ENCODE peak calls at places on chromosomes 1 and 21, in ten cellular contexts. U is A549, A is tibial nerve, P is sigmoid colon, M is ovary, O is transverse colon, W is stomach, N is suprapubic skin, L is K562, V is esophagus muscularis mucosa. B is an unnamed sample.

GRCh38 chr1:71304125-71304524 is 223.3 kb upstream of the ZRANB2 start:
- DNase-seq in W (no peak), U (no peak), V (no peak), A (no peak), O (no peak), M (no peak), N (no peak), P (no peak), L (no peak), B (no peak)

GRCh38 chr1:239718997-239719628 is 332.7 kb downstream of the CHRM3 start:
- DNase-seq in A (no peak), N (no peak), P (no peak), W (no peak), O (no peak), M (no peak), L (no peak), V (no peak), U (no peak), B (no peak)

GRCh38 chr1:154405762-154406571 is 824 bp downstream of the IL6R start:
- DNase-seq in M (peak), O (peak), L (peak), V (no peak), U (peak), A (peak), N (peak), P (peak), W (peak), B (no peak)

GRCh38 chr1:88773540-88774150 is 89.6 kb downstream of the PKN2 start:
- DNase-seq in O (peak), L (peak), P (no peak), M (no peak), V (no peak), W (no peak), N (no peak), A (no peak), U (no peak), B (no peak)

GRCh38 chr1:20376880-20377494 is 86.3 kb downstream of the VWA5B1 start:
- DNase-seq in A (no peak), L (peak), V (no peak), N (peak), M (no peak), W (peak), O (peak), U (peak), P (peak), B (no peak)

GRCh38 chr1:224069138-224069537 is 44.8 kb upstream of the FBXO28 start:
- DNase-seq in O (no peak), V (no peak), W (no peak), L (peak), U (no peak), P (no peak), A (no peak), M (no peak), N (no peak), B (no peak)

GRCh38 chr1:92975551-92976232 is 14.4 kb upstream of the DIPK1A start:
- DNase-seq in A (no peak), M (no peak), L (no peak), N (no peak), W (no peak), O (peak), V (no peak), P (no peak), U (no peak), B (peak)

GRCh38 chr1:231165371-231165770 is 3.5 kb downstream of the TRIM67 start:
- DNase-seq in P (no peak), M (no peak), V (no peak), O (no peak), N (no peak), U (no peak), L (no peak), W (no peak), A (no peak), B (no peak)

GRCh38 chr1:15249032-15249601 is 2.1 kb downstream of the FHAD1 start:
- DNase-seq in U (no peak), A (no peak), N (no peak), O (no peak), V (no peak), P (no peak), M (no peak), W (no peak), L (no peak), B (no peak)

GRCh38 chr1:27416387-27417111 is 24.1 kb downstream of the GPR3 start:
- DNase-seq in A (no peak), N (no peak), W (no peak), U (no peak), L (peak), P (no peak), M (no peak), V (no peak), O (peak), B (no peak)

GRCh38 chr1:150972417-150972940 is 2.2 kb downstream of the CERS2 start:
- DNase-seq in O (no peak), N (no peak), V (no peak), P (no peak), U (no peak), W (peak), A (no peak), M (no peak), L (no peak), B (peak)

GRCh38 chr1:19484338-19484792 is 974 bp downstream of the CAPZB start:
- DNase-seq in L (no peak), A (no peak), N (no peak), P (peak), O (no peak), W (no peak), U (no peak), V (no peak), M (no peak), B (peak)

GRCh38 chr1:210233216-210233494 is 559 bp downstream of the SERTAD4 start:
- DNase-seq in L (no peak), O (no peak), U (no peak), W (no peak), P (peak), V (no peak), N (peak), A (no peak), M (peak), B (no peak)

GRCh38 chr1:31476891-31477846 is 64.2 kb downstream of the SERINC2 start:
- DNase-seq in V (no peak), O (no peak), W (no peak), N (no peak), M (no peak), U (no peak), P (no peak), A (no peak), L (no peak), B (peak)

GRCh38 chr1:119341372-119341947 is 27.1 kb upstream of the HAO2 start:
- DNase-seq in W (no peak), P (no peak), A (no peak), U (no peak), M (no peak), O (no peak), N (no peak), V (peak), L (no peak), B (no peak)

GRCh38 chr1:234997201-234998173 is 131.2 kb downstream of the TOMM20 start:
- DNase-seq in W (peak), P (peak), M (peak), V (peak), O (peak), L (no peak), A (peak), N (peak), U (peak), B (peak)

GRCh38 chr1:81756872-81757271 is 43.9 kb upstream of the ADGRL2 start:
- DNase-seq in P (no peak), N (no peak), V (no peak), O (no peak), W (no peak), L (no peak), A (no peak), U (no peak), M (no peak), B (no peak)

GRCh38 chr1:222057162-222057561 is 315.3 kb upstream of the DUSP10 start:
- DNase-seq in W (no peak), V (no peak), A (no peak), P (no peak), L (no peak), N (no peak), U (no peak), O (no peak), M (no peak), B (no peak)

GRCh38 chr1:58251415-58252073 is 295.0 kb downstream of the OMA1 start:
- DNase-seq in W (no peak), P (no peak), V (no peak), M (no peak), L (peak), O (no peak), U (no peak), N (no peak), A (no peak), B (no peak)

GRCh38 chr1:46653405-46653853 is 14.7 kb downstream of the ATPAF1 start:
- DNase-seq in M (no peak), A (no peak), V (no peak), W (no peak), L (no peak), P (no peak), N (no peak), O (no peak), U (no peak), B (no peak)

GRCh38 chr1:199184180-199184579 is 545.3 kb downstream of the PTPRC start:
- DNase-seq in W (no peak), N (no peak), U (no peak), O (no peak), P (no peak), V (no peak), M (no peak), A (no peak), L (no peak), B (no peak)

GRCh38 chr1:42886800-42887199 is 40.4 kb downstream of the ZNF691 start:
- DNase-seq in M (no peak), P (no peak), N (no peak), O (no peak), A (no peak), U (no peak), V (no peak), W (no peak), L (peak), B (peak)

GRCh38 chr1:183586897-183587296 is 3.4 kb downstream of the NCF2 start:
- DNase-seq in M (no peak), V (no peak), U (no peak), W (no peak), P (no peak), O (no peak), L (no peak), N (no peak), A (no peak), B (no peak)

GRCh38 chr1:6923955-6924890 is 139.0 kb downstream of the CAMTA1 start:
- DNase-seq in O (no peak), W (no peak), V (no peak), L (no peak), A (no peak), M (no peak), U (no peak), N (no peak), P (no peak), B (no peak)

GRCh38 chr1:168234846-168235547 is 9.2 kb downstream of the SFT2D2 start:
- DNase-seq in A (no peak), M (no peak), O (no peak), U (peak), N (no peak), V (peak), L (peak), W (no peak), P (no peak), B (no peak)

GRCh38 chr1:44602675-44603610 is 71.3 kb downstream of the TMEM53 start:
- DNase-seq in V (no peak), N (no peak), M (no peak), L (no peak), P (no peak), A (no peak), W (no peak), U (no peak), O (no peak), B (peak)

GRCh38 chr1:164466001-164466421 is 93.0 kb upstream of the PBX1 start:
- DNase-seq in W (no peak), U (no peak), P (no peak), M (no peak), A (no peak), L (no peak), V (no peak), N (no peak), O (no peak), B (no peak)

GRCh38 chr1:8024329-8024728 is 1.8 kb downstream of the ERRFI1 start:
- DNase-seq in V (no peak), U (no peak), A (no peak), M (no peak), W (no peak), P (no peak), N (no peak), L (no peak), O (no peak), B (no peak)

GRCh38 chr1:219731771-219732170 is 118.9 kb upstream of the ZC3H11B start:
- DNase-seq in M (no peak), N (no peak), A (no peak), W (no peak), O (no peak), V (no peak), U (no peak), L (no peak), P (no peak), B (no peak)

GRCh38 chr1:75079535-75080290 is 54.5 kb upstream of the LHX8 start:
- DNase-seq in N (no peak), V (no peak), M (no peak), O (no peak), L (no peak), W (no peak), U (no peak), P (no peak), A (no peak), B (no peak)

GRCh38 chr21:41367598-41368360 is 6.0 kb downstream of the MX2 start:
- DNase-seq in L (no peak), N (no peak), P (peak), U (no peak), M (no peak), W (no peak), O (no peak), A (no peak), V (no peak), B (peak)

GRCh38 chr21:29749223-29749622 is 190.6 kb downstream of the GRIK1 start:
- DNase-seq in V (no peak), A (no peak), L (no peak), O (no peak), N (no peak), W (no peak), P (no peak), M (no peak), U (no peak), B (no peak)

GRCh38 chr1:93591833-93592635 is 89.6 kb downstream of the BCAR3 start:
- DNase-seq in V (no peak), M (no peak), L (peak), W (peak), P (peak), N (peak), A (no peak), O (peak), U (no peak), B (peak)

GRCh38 chr1:53442297-53442696 is 16.9 kb upstream of the DMRTB1 start:
- DNase-seq in M (no peak), L (peak), U (no peak), O (no peak), N (no peak), P (no peak), V (no peak), W (no peak), A (no peak), B (no peak)

GRCh38 chr1:60583696-60584095 is 498.7 kb upstream of the NFIA start:
- DNase-seq in V (no peak), W (no peak), M (no peak), A (no peak), U (no peak), L (no peak), N (no peak), O (no peak), P (no peak), B (no peak)
- TF ChIP-seq EP300 in V (no peak), W (no peak), M (no peak), A (no peak), U (no peak), L (no peak), N (no peak), O (no peak), P (no peak), B (no peak)

DNA sequence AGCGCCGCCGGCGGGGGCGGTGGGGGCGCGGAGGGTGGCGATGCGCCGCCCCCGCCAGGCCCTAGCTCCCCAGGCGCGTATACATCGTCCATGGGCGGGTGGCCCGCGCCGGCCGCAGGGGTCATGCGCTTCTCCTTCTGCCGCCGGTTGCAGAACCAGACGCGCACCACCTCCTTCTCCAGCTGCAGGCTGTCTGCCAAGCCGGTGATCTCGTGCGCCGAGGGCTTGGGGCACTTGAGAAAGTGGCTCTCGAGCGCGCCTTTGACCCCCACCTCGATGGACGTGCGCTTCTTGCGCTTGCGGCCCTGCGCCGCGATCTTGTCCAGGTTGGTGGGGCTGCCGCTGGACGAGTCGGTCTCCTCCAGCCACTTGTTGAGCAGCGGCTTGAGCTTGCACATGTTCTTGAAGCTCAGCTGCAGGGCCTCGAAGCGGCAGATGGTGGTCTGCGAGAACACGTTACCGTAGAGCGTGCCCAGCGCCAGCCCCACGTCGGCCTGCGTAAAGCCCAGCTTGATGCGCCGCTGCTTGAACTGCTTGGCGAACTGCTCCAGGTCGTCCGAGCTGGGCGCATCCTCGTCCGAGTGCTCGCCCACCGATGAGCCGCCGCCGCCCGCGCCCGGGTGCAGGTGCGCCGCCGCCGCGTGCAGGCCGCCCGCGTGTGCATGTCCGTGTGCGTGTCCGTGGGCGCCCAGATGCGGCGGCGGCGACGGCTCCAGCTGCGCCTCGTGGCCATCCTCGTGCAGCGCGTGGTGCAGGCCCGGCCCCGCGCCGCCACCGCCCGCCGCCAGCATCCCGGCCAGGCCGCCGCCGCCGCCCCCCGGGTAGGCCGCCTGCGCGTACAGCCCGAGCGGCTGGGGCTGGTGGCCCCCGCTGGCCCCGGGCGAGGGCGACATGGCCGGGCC is 911 bp downstream of the POU3F1 start:
- DNase-seq in N (no peak), O (no peak), L (no peak), U (no peak), A (no peak), V (no peak), P (no peak), M (no peak), W (no peak), B (peak)
- H3K4me3 ChIP-seq in N (peak), O (peak), L (peak), U (peak), A (peak), V (peak), P (peak), M (no peak), W (peak), B (peak)

GRCh38 chr21:17050646-17051045 is 462.2 kb upstream of the CXADR start:
- DNase-seq in P (no peak), A (no peak), W (no peak), L (no peak), V (no peak), O (no peak), U (no peak), N (no peak), M (no peak), B (no peak)

GRCh38 chr21:17048974-17049373 is 463.9 kb upstream of the CXADR start:
- DNase-seq in V (no peak), A (no peak), P (no peak), N (no peak), L (no peak), M (no peak), O (no peak), W (no peak), U (no peak), B (peak)

GRCh38 chr21:17044696-17045095 is 468.1 kb upstream of the CXADR start:
- DNase-seq in M (no peak), W (no peak), A (no peak), U (no peak), P (no peak), L (no peak), N (no peak), O (no peak), V (no peak), B (no peak)

GRCh38 chr21:17050156-17050555 is 462.7 kb upstream of the CXADR start:
- DNase-seq in N (no peak), P (no peak), V (no peak), W (no peak), M (no peak), O (no peak), L (no peak), A (no peak), U (no peak), B (no peak)

DNA sequence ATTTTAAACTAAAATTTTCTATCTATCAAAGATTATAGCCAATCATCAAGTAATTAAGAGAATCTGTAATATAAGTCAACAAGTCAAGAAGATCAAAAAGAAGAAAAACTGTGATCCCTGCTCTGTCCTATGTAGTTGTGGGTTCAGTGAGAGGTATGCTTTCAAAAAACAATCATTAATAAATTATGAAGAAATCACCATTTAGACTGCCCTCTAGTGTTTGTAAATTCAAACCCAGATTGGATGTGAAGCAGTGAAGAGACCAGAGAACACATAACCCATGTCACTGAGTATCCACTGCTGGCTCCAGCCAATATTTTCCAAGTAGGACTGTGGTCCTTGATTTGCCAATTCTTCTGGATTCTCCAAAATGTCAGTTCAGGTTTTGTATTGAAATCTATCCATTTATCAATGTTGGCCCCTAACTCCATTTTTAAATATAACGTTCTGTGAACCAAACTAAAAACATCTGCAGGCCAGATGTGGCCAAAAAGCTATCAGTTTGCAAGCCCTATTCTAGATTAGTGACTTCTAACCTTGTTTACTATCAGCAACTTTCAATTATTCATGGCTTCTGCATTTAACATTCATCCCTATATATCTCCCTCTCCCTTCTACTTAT is 467.5 kb upstream of the CXADR start:
- DNase-seq in U (no peak), L (peak), A (no peak), O (no peak), M (no peak), V (no peak), N (no peak), W (no peak), P (no peak), B (no peak)
- TF ChIP-seq CTCF in U (peak), L (peak), A (no peak), O (no peak), M (no peak), V (peak), N (peak), W (peak), P (no peak), B (peak)

GRCh38 chr21:44983421-44984206 is 43.8 kb downstream of the SLX9 start:
- DNase-seq in M (no peak), U (no peak), L (no peak), W (no peak), O (no peak), A (no peak), N (peak), V (no peak), P (peak), B (peak)

GRCh38 chr21:44984428-44984791 is 44.6 kb downstream of the SLX9 start:
- DNase-seq in U (no peak), L (no peak), M (no peak), P (peak), V (no peak), A (no peak), O (no peak), W (no peak), N (peak), B (no peak)

GRCh38 chr21:44986471-44987291 is 46.9 kb downstream of the SLX9 start:
- DNase-seq in P (peak), L (no peak), A (no peak), U (no peak), V (no peak), M (no peak), O (no peak), N (peak), W (no peak), B (peak)

GRCh38 chr21:44985441-44986401 is 45.9 kb downstream of the SLX9 start:
- DNase-seq in A (no peak), V (no peak), O (no peak), M (no peak), P (peak), U (no peak), L (no peak), W (no peak), N (peak), B (peak)

DNA sequence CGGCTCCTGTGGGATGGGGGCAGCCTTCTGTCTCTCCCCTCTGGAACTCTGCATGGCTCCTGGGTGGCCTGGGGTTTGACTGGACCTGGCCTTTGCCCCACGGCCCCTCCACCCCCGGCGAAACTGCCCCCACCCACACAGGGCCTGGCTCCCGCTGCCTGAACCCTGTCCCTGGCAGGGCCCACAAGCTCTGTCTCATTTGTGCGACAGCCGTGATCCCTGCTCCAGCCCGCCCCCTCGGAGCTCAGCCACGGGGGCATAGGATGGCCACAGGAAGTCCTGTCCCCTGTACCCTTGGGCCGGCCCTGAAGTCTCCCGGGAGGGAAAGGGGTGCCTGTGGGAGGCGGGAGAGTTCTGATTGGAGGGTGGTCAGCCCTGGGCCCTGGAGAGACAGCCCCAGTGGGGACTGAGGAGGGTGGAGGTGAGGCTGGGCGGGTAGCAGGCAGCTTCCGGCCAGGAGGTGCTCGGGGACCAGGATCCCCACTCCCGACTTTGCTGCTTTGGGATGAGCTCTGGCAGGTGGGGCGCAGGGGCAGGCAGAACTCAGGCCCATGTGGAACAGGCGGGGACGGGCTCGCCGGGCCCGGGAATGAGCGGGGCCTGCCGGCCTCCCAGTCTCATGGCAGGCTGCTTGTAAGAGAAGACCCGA is 45.1 kb downstream of the SLX9 start:
- DNase-seq in N (peak), V (no peak), U (no peak), O (no peak), W (no peak), A (no peak), M (no peak), P (peak), L (no peak), B (no peak)
- TF ChIP-seq EP300 in N (no peak), V (no peak), U (no peak), O (no peak), W (no peak), A (no peak), M (no peak), P (no peak), L (no peak), B (no peak)

B was measured in upper lobe of left lung.